ENCODE peak calls at places on chromosomes 11 and 22, in ten cellular contexts. P is ovary; X is CD8-positive, alpha-beta T cell; O is A549; D is PC-9; C is esophagus squamous epithelium; A is right lobe of liver; S is brain microvascular endothelial cell; M is H9; J is upper lobe of right lung. K is an unnamed sample.

GRCh38 chr11:117281159-117281558 is 10.0 kb upstream of the BACE1-AS start:
- DNase-seq in P (peak), X (no peak), O (peak), D (no peak), C (no peak), A (no peak), S (peak), M (no peak), J (no peak), K (no peak)

GRCh38 chr11:27161071-27161470 is 120.5 kb downstream of the BBOX1 start:
- DNase-seq in P (no peak), X (no peak), O (no peak), D (no peak), C (no peak), A (no peak), S (peak), M (no peak), J (no peak), K (no peak)

GRCh38 chr22:45425101-45425500 is 11.6 kb downstream of the RIBC2 start:
- DNase-seq in P (no peak), X (no peak), O (no peak), D (no peak), C (no peak), A (peak), S (peak), M (no peak), J (peak), K (no peak)

GRCh38 chr11:19853901-19854300 is 141.3 kb downstream of the NAV2 start:
- DNase-seq in P (no peak), X (no peak), O (no peak), D (no peak), C (no peak), A (no peak), S (no peak), M (no peak), J (no peak), K (no peak)

GRCh38 chr11:65017927-65018326 is 4.0 kb downstream of the ARL2 start:
- DNase-seq in P (no peak), X (no peak), O (no peak), D (no peak), C (no peak), A (no peak), S (no peak), M (no peak), J (no peak), K (no peak)

GRCh38 chr22:24796056-24796455 is 10.0 kb upstream of the SGSM1 start:
- DNase-seq in P (no peak), X (no peak), O (no peak), D (no peak), C (no peak), A (no peak), S (no peak), M (no peak), J (no peak), K (no peak)

GRCh38 chr11:65663634-65664200 is 1.0 kb upstream of the RELA start:
- DNase-seq in P (peak), X (peak), O (no peak), D (peak), C (no peak), A (peak), S (no peak), M (no peak), J (peak), K (peak)

GRCh38 chr11:14892036-14892556 is at the start of gene CYP2R1:
- DNase-seq in P (peak), X (peak), O (peak), D (peak), C (peak), A (peak), S (peak), M (peak), J (peak), K (peak)

GRCh38 chr22:35446365-35446764 is 46.4 kb downstream of the MCM5 start:
- DNase-seq in P (no peak), X (no peak), O (no peak), D (peak), C (no peak), A (no peak), S (peak), M (no peak), J (no peak), K (no peak)

GRCh38 chr22:25928038-25928437 is 186.1 kb downstream of the MYO18B start:
- DNase-seq in P (no peak), X (no peak), O (no peak), D (no peak), C (no peak), A (no peak), S (no peak), M (no peak), J (no peak), K (no peak)

GRCh38 chr11:38814670-38815069 is 2216.6 kb upstream of the RAG2 start:
- DNase-seq in P (no peak), X (no peak), O (no peak), D (no peak), C (no peak), A (no peak), S (no peak), M (no peak), J (no peak), K (no peak)

GRCh38 chr22:31127181-31127772 is 4.5 kb downstream of the INPP5J start:
- DNase-seq in P (no peak), X (no peak), O (no peak), D (no peak), C (no peak), A (no peak), S (no peak), M (peak), J (no peak), K (no peak)

GRCh38 chr11:107427569-107428180 is 29.9 kb downstream of the CWF19L2 start:
- DNase-seq in P (no peak), X (no peak), O (no peak), D (no peak), C (no peak), A (no peak), S (no peak), M (no peak), J (no peak), K (no peak)

GRCh38 chr11:111185259-111185658 is 60.3 kb upstream of the POU2AF2 start:
- DNase-seq in P (no peak), X (no peak), O (no peak), D (no peak), C (no peak), A (no peak), S (no peak), M (no peak), J (no peak), K (no peak)

GRCh38 chr22:40025856-40026255 is 31.1 kb downstream of the FAM83F start:
- DNase-seq in P (no peak), X (no peak), O (no peak), D (no peak), C (no peak), A (no peak), S (no peak), M (no peak), J (no peak), K (no peak)

GRCh38 chr11:79173615-79174014 is 267.2 kb downstream of the TENM4 start:
- DNase-seq in P (peak), X (no peak), O (no peak), D (no peak), C (no peak), A (no peak), S (peak), M (no peak), J (no peak), K (no peak)

GRCh38 chr11:12195773-12196172 is 85.4 kb downstream of the MICAL2 start:
- DNase-seq in P (no peak), X (peak), O (no peak), D (no peak), C (no peak), A (no peak), S (no peak), M (no peak), J (no peak), K (peak)

GRCh38 chr11:20035701-20036601 is 124.3 kb downstream of the DBX1 start:
- DNase-seq in P (no peak), X (no peak), O (peak), D (peak), C (no peak), A (peak), S (peak), M (no peak), J (no peak), K (no peak)

GRCh38 chr11:62880231-62880802 is 379 bp upstream of the SLC3A2 start:
- DNase-seq in P (peak), X (no peak), O (peak), D (peak), C (no peak), A (no peak), S (peak), M (no peak), J (no peak), K (no peak)

GRCh38 chr11:32435947-32436750 is 810 bp upstream of the WT1 start:
- DNase-seq in P (peak), X (no peak), O (no peak), D (no peak), C (no peak), A (no peak), S (no peak), M (no peak), J (no peak), K (no peak)

GRCh38 chr11:67032830-67033555 is 10.1 kb downstream of the SYT12 start:
- DNase-seq in P (no peak), X (no peak), O (peak), D (peak), C (no peak), A (no peak), S (peak), M (no peak), J (no peak), K (no peak)

GRCh38 chr11:134932761-134933160 is 520.7 kb upstream of the B3GAT1 start:
- DNase-seq in P (no peak), X (no peak), O (no peak), D (no peak), C (no peak), A (no peak), S (peak), M (no peak), J (no peak), K (no peak)

GRCh38 chr22:23101524-23101923 is 31.2 kb downstream of the GNAZ start:
- DNase-seq in P (no peak), X (no peak), O (no peak), D (no peak), C (no peak), A (no peak), S (no peak), M (no peak), J (no peak), K (no peak)

GRCh38 chr11:94769897-94770296 is 1.7 kb downstream of the AMOTL1 start:
- DNase-seq in P (no peak), X (no peak), O (no peak), D (no peak), C (no peak), A (no peak), S (no peak), M (no peak), J (no peak), K (no peak)

GRCh38 chr11:61750631-61751273 is 1.7 kb upstream of the MYRF start:
- DNase-seq in P (no peak), X (no peak), O (no peak), D (no peak), C (no peak), A (no peak), S (no peak), M (no peak), J (no peak), K (no peak)

GRCh38 chr11:76792505-76793264 is 9.5 kb downstream of the TSKU start:
- DNase-seq in P (peak), X (no peak), O (no peak), D (no peak), C (no peak), A (peak), S (no peak), M (no peak), J (no peak), K (no peak)
- H3K27ac ChIP-seq in P (no peak), X (no peak), O (peak), D (peak), C (peak), A (no peak), S (peak), M (no peak), J (no peak), K (no peak)

DNA sequence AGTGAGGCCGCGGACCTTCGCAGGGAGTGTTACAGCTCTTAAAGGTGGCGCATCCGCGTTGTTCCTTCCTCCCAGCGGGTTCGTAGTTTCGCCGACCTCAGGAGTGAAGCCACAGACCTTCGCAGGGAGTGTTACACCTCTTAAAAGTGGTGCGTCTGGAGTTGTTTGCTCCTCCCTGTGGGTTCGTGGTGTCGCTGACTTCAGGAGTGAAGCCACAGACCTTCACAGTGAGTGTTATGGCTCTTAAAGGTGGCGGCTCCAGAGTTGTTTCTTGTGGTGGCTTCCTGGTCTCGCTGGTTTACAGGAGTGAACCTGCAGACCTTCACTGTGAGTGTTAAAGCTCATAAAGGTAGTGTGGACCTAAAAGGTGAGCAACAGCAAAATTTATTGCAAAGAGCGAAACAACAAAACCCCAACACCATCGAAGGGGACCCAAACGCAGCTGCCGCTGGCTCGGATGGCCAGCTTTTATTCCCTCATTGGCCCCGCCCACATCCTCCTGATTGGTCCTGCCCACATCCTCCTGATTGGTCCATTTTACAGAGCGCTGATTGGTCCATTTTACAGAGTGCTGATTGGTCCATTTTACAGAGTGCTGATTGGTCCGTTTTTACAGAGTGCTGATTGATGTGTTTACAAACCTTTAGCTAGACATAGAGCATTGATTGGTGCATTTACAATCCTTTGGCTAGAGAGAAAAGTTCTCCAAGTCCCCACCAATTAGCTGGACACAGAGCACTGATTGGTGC is 1.2 kb upstream of the TMEM45B start:
- DNase-seq in P (no peak), X (peak), O (peak), D (no peak), C (no peak), A (no peak), S (no peak), M (no peak), J (no peak), K (peak)
- H3K27ac ChIP-seq in P (no peak), X (peak), O (no peak), D (no peak), C (no peak), A (no peak), S (no peak), M (no peak), J (no peak), K (peak)

GRCh38 chr22:37996515-37997246 is 12.3 kb upstream of the SOX10 start:
- DNase-seq in P (no peak), X (no peak), O (no peak), D (no peak), C (no peak), A (no peak), S (no peak), M (no peak), J (no peak), K (no peak)

GRCh38 chr22:37999640-38000272 is 15.4 kb upstream of the SOX10 start:
- DNase-seq in P (no peak), X (no peak), O (no peak), D (peak), C (no peak), A (no peak), S (peak), M (no peak), J (no peak), K (no peak)

GRCh38 chr22:37999236-37999635 is 14.9 kb upstream of the SOX10 start:
- DNase-seq in P (no peak), X (no peak), O (no peak), D (peak), C (no peak), A (no peak), S (no peak), M (no peak), J (no peak), K (no peak)

GRCh38 chr22:37996079-37996478 is 11.7 kb upstream of the SOX10 start:
- DNase-seq in P (no peak), X (no peak), O (no peak), D (no peak), C (no peak), A (no peak), S (no peak), M (no peak), J (no peak), K (no peak)

GRCh38 chr22:37998543-37998942 is 14.2 kb upstream of the SOX10 start:
- DNase-seq in P (no peak), X (no peak), O (no peak), D (no peak), C (no peak), A (no peak), S (no peak), M (no peak), J (no peak), K (no peak)
- H3K27ac ChIP-seq in P (no peak), X (no peak), O (no peak), D (no peak), C (no peak), A (no peak), S (no peak), M (no peak), J (no peak), K (no peak)

GRCh38 chr22:17924735-17925727 is 99.3 kb downstream of the MICAL3 start:
- DNase-seq in P (no peak), X (no peak), O (no peak), D (peak), C (no peak), A (peak), S (no peak), M (no peak), J (no peak), K (no peak)

GRCh38 chr22:17926516-17926915 is 97.8 kb downstream of the MICAL3 start:
- DNase-seq in P (no peak), X (no peak), O (no peak), D (no peak), C (no peak), A (no peak), S (no peak), M (no peak), J (no peak), K (no peak)

GRCh38 chr22:17922925-17923898 is 101.1 kb downstream of the MICAL3 start:
- DNase-seq in P (no peak), X (no peak), O (no peak), D (peak), C (no peak), A (peak), S (peak), M (no peak), J (no peak), K (no peak)

GRCh38 chr22:17921871-17922821 is 102.2 kb downstream of the MICAL3 start:
- DNase-seq in P (no peak), X (no peak), O (no peak), D (no peak), C (no peak), A (peak), S (no peak), M (peak), J (no peak), K (no peak)

GRCh38 chr22:17924076-17924475 is 100.3 kb downstream of the MICAL3 start:
- DNase-seq in P (no peak), X (no peak), O (no peak), D (no peak), C (no peak), A (no peak), S (no peak), M (no peak), J (no peak), K (no peak)
- H3K27ac ChIP-seq in P (no peak), X (no peak), O (no peak), D (no peak), C (no peak), A (peak), S (no peak), M (no peak), J (no peak), K (no peak)

K was measured in CD4-positive, alpha-beta T cell.